ENCODE peak calls at places on chromosomes 16 and 17, in four cellular contexts. One of them, this sample, is unnamed. For H3K4me1, the result is how much of the 10 kb centered on the place peaks cover.

GRCh38 chr16:29804455-29805231 is 1.7 kb upstream of the MAZ start:
- DNase-seq in IMR-90: no peak
- DNase-seq in A549: no peak
- DNase-seq in K562: peak
- DNase-seq in this sample: no peak

GRCh38 chr16:87950765-87951549 is at the start of gene BANP:
- DNase-seq in A549: peak
- DNase-seq in K562: peak
- DNase-seq in IMR-90: peak
- DNase-seq in this sample: peak

GRCh38 chr17:2213291-2213960 is 90.2 kb downstream of the SMG6 start:
- DNase-seq in A549: no peak
- DNase-seq in IMR-90: peak
- DNase-seq in K562: no peak
- DNase-seq in this sample: no peak

GRCh38 chr17:64411999-64412771 is 21.5 kb upstream of the PECAM1 start:
- DNase-seq in A549: no peak
- DNase-seq in K562: no peak
- DNase-seq in IMR-90: no peak
- DNase-seq in this sample: no peak

GRCh38 chr17:18315498-18316360 is 636 bp downstream of the SMCR8 start:
- DNase-seq in K562: no peak
- DNase-seq in IMR-90: peak
- DNase-seq in A549: no peak
- DNase-seq in this sample: no peak

GRCh38 chr16:86533076-86533475 is 22.0 kb downstream of the MTHFSD start:
- DNase-seq in A549: no peak
- DNase-seq in K562: no peak
- DNase-seq in IMR-90: no peak
- DNase-seq in this sample: no peak

GRCh38 chr16:87762620-87763019 is 3.2 kb downstream of the KLHDC4 start:
- DNase-seq in K562: no peak
- DNase-seq in A549: no peak
- DNase-seq in IMR-90: no peak
- DNase-seq in this sample: no peak

GRCh38 chr16:64362193-64362592 is 759.7 kb downstream of the CDH11 start:
- DNase-seq in IMR-90: peak
- DNase-seq in A549: no peak
- DNase-seq in K562: no peak
- DNase-seq in this sample: no peak

GRCh38 chr16:48381201-48381600 is 4.0 kb downstream of the SIAH1 start:
- DNase-seq in A549: no peak
- DNase-seq in K562: peak
- DNase-seq in IMR-90: peak
- DNase-seq in this sample: no peak

GRCh38 chr17:52606590-52606989 is 448.1 kb upstream of the CA10 start:
- DNase-seq in IMR-90: no peak
- DNase-seq in A549: no peak
- DNase-seq in K562: no peak
- DNase-seq in this sample: no peak

GRCh38 chr17:21251611-21252010 is 1.6 kb downstream of the NATD1 start:
- DNase-seq in IMR-90: no peak
- DNase-seq in K562: no peak
- DNase-seq in A549: no peak
- DNase-seq in this sample: no peak

GRCh38 chr17:36631022-36631421 is 29.6 kb downstream of the MRM1 start:
- DNase-seq in K562: no peak
- DNase-seq in IMR-90: no peak
- DNase-seq in A549: no peak
- DNase-seq in this sample: no peak

GRCh38 chr16:4285167-4285566 is 12.3 kb upstream of the TFAP4 start:
- DNase-seq in A549: no peak
- DNase-seq in IMR-90: no peak
- DNase-seq in K562: no peak
- DNase-seq in this sample: no peak

GRCh38 chr17:60545465-60546191 is 19.6 kb upstream of the APPBP2 start:
- DNase-seq in K562: no peak
- DNase-seq in IMR-90: no peak
- DNase-seq in A549: no peak
- DNase-seq in this sample: no peak

GRCh38 chr17:44527102-44527501 is 23.9 kb upstream of the GPATCH8 start:
- DNase-seq in A549: no peak
- DNase-seq in IMR-90: no peak
- DNase-seq in K562: no peak
- DNase-seq in this sample: no peak

GRCh38 chr17:44527954-44528353 is 24.7 kb upstream of the GPATCH8 start:
- DNase-seq in IMR-90: no peak
- DNase-seq in A549: no peak
- DNase-seq in K562: no peak
- DNase-seq in this sample: no peak

GRCh38 chr17:44518032-44518431 is 14.8 kb upstream of the GPATCH8 start:
- DNase-seq in IMR-90: peak
- DNase-seq in A549: no peak
- DNase-seq in K562: no peak
- DNase-seq in this sample: no peak

GRCh38 chr17:44523672-44523972 is 20.4 kb upstream of the GPATCH8 start:
- DNase-seq in IMR-90: no peak
- DNase-seq in A549: no peak
- DNase-seq in K562: no peak
- DNase-seq in this sample: no peak

GRCh38 chr17:44522883-44523671 is 19.9 kb upstream of the GPATCH8 start:
- DNase-seq in A549: peak
- DNase-seq in K562: peak
- DNase-seq in IMR-90: peak
- DNase-seq in this sample: peak
- TF ChIP-seq MAZ in A549: no peak
- TF ChIP-seq MAZ in K562: no peak
- TF ChIP-seq MAZ in IMR-90: no peak
- TF ChIP-seq MAZ in this sample: no peak

GRCh38 chr17:77957869-77958715 is at the start of gene TNRC6C:
- DNase-seq in A549: peak
- DNase-seq in K562: peak
- DNase-seq in IMR-90: peak
- DNase-seq in this sample: peak
- H3K4me1 ChIP-seq in A549: under half
- H3K4me1 ChIP-seq in K562: under half
- H3K4me1 ChIP-seq in IMR-90: under half
- H3K4me1 ChIP-seq in this sample: under half

GRCh38 chr17:45430006-45430737 is 2.5 kb downstream of the ARHGAP27 start:
- DNase-seq in K562: no peak
- DNase-seq in IMR-90: no peak
- DNase-seq in A549: no peak
- DNase-seq in this sample: no peak

GRCh38 chr17:45433136-45433535 is 466 bp upstream of the ARHGAP27 start:
- DNase-seq in A549: no peak
- DNase-seq in IMR-90: no peak
- DNase-seq in K562: no peak
- DNase-seq in this sample: no peak

GRCh38 chr17:45430738-45431530 is 1.7 kb downstream of the ARHGAP27 start:
- DNase-seq in IMR-90: no peak
- DNase-seq in A549: no peak
- DNase-seq in K562: peak
- DNase-seq in this sample: no peak

GRCh38 chr17:45432405-45433113 is at the start of gene ARHGAP27:
- DNase-seq in A549: no peak
- DNase-seq in IMR-90: no peak
- DNase-seq in K562: no peak
- DNase-seq in this sample: no peak

DNA sequence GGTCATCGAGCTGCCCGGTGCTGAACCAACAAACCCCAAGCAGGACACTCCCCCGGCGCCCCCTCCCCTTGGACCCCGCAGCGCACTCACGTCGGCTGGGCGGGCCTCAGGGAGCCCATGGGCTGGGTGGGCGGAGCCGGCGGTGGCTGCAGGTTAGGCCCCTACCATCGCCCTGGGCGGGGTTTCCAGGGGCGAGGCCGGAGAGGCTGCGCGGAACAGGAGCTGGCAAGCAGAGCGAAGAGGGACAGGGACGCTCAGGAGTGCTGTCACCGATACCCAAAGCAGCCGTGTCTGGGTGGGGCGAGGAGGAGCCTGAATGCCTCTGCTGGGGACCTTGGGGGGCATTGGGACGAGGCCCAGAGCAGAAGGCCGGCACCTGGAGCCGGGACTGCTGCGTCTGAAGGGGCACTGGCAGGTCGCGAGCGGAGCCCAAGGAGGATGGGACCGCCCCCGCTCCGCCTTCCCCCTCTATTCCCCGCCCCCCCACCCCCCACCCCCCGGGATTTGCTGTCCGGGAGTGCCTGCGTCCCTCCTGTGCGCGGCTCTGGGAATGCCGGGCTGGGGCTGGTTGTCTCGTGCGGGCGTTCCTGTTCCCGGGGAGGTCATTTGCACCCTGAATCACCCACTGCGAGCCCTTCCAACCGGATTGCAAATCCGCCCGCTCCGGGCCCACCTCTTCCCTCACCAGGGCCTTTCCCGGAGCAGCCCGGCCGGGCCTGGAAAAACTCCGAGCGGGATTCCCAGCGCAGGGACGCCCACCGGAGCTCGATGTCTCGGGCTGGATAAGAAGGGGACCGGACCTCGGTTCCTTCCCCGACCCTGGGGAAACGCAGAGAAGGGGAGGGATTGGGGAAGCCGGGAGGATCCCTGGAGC is 902 bp downstream of the ARHGAP27 start:
- DNase-seq in K562: peak
- DNase-seq in IMR-90: peak
- DNase-seq in A549: peak
- DNase-seq in this sample: peak
- H3K4me3 ChIP-seq in K562: peak
- H3K4me3 ChIP-seq in IMR-90: peak
- H3K4me3 ChIP-seq in A549: peak
- H3K4me3 ChIP-seq in this sample: peak

GRCh38 chr16:8739151-8739550 is 58.3 kb downstream of the TMEM186 start:
- DNase-seq in IMR-90: no peak
- DNase-seq in K562: no peak
- DNase-seq in A549: no peak
- DNase-seq in this sample: no peak

GRCh38 chr16:8733849-8734540 is 59.6 kb downstream of the ABAT start:
- DNase-seq in IMR-90: no peak
- DNase-seq in K562: no peak
- DNase-seq in A549: no peak
- DNase-seq in this sample: no peak

GRCh38 chr16:8736123-8736680 is 61.2 kb downstream of the TMEM186 start:
- DNase-seq in IMR-90: no peak
- DNase-seq in A549: no peak
- DNase-seq in K562: no peak
- DNase-seq in this sample: no peak

GRCh38 chr16:8739989-8740704 is 57.3 kb downstream of the TMEM186 start:
- DNase-seq in IMR-90: no peak
- DNase-seq in A549: no peak
- DNase-seq in K562: no peak
- DNase-seq in this sample: no peak

DNA sequence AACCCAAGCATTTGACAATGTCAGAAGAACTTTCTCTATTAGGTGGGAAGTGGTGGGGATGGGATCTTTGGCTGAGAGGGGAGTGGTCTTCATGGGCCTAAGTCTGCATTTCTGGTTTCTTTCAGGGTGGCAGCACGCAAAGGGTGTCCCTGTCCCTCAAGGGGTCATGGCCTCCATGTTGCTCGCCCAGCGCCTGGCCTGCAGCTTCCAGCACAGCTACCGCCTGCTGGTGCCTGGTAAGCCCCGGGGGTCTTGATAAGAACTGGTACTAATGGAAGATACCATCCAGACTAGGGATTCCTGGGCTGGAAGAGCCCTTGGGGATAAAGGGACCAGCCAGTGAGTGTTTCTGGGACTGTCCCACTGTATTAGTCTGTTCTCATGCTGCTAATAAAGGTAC is 61.2 kb downstream of the ABAT start:
- DNase-seq in K562: no peak
- DNase-seq in A549: no peak
- DNase-seq in IMR-90: no peak
- DNase-seq in this sample: no peak
- TF ChIP-seq MAZ in K562: no peak
- TF ChIP-seq MAZ in A549: no peak
- TF ChIP-seq MAZ in IMR-90: no peak
- TF ChIP-seq MAZ in this sample: no peak

DNA sequence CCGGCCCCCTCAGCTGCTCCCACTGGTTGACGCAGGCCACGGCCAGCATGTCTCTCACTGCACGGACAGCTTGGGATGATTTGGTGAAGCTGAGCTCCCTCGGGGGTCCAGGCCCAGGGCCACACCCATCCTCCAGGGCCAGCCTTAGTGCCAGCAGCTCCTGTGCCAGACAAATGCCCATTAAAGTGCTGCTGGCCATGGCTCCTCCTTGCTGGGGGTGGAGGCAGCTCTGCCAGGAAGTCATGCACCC is 2.5 kb downstream of the TRIM47 start:
- DNase-seq in K562: no peak
- DNase-seq in IMR-90: no peak
- DNase-seq in A549: no peak
- DNase-seq in this sample: no peak
- H3K4me1 ChIP-seq in K562: half or more
- H3K4me1 ChIP-seq in IMR-90: under half
- H3K4me1 ChIP-seq in A549: under half
- H3K4me1 ChIP-seq in this sample: half or more

This sample was measured in HepG2.